ENCODE peak calls at places on chromosomes 6 and 20, in four cellular contexts. One of them, this sample, is unnamed.

GRCh38 chr20:34570859-34571306 is 12.4 kb downstream of the MAP1LC3A start:
- DNase-seq in SK-N-SH: no peak
- DNase-seq in HepG2: no peak
- DNase-seq in GM12878: no peak
- DNase-seq in this sample: no peak

GRCh38 chr6:86825436-86825835 is 111.9 kb upstream of the HTR1E start:
- DNase-seq in GM12878: no peak
- DNase-seq in HepG2: peak; percentile 15
- DNase-seq in SK-N-SH: no peak
- DNase-seq in this sample: no peak

GRCh38 chr6:978937-979685 is 286.2 kb upstream of the EXOC2 start:
- DNase-seq in HepG2: peak; percentile 27
- DNase-seq in GM12878: no peak
- DNase-seq in SK-N-SH: no peak
- DNase-seq in this sample: no peak

GRCh38 chr6:147161974-147162495 is 42.2 kb upstream of the STXBP5 start:
- DNase-seq in HepG2: no peak
- DNase-seq in GM12878: no peak
- DNase-seq in SK-N-SH: no peak
- DNase-seq in this sample: no peak

GRCh38 chr6:89555751-89556150 is 82.8 kb downstream of the LYRM2 start:
- DNase-seq in SK-N-SH: no peak
- DNase-seq in HepG2: no peak
- DNase-seq in GM12878: no peak
- DNase-seq in this sample: no peak

GRCh38 chr6:106083618-106084017 is 2.5 kb upstream of the PRDM1 start:
- DNase-seq in HepG2: no peak
- DNase-seq in GM12878: no peak
- DNase-seq in SK-N-SH: no peak
- DNase-seq in this sample: no peak

GRCh38 chr6:126127662-126128061 is 141.3 kb downstream of the TRMT11 start:
- DNase-seq in GM12878: no peak
- DNase-seq in SK-N-SH: no peak
- DNase-seq in HepG2: no peak
- DNase-seq in this sample: no peak

GRCh38 chr20:40945754-40946451 is 82.7 kb upstream of the TOP1 start:
- DNase-seq in GM12878: no peak
- DNase-seq in SK-N-SH: peak; percentile 83
- DNase-seq in HepG2: peak; percentile 72
- DNase-seq in this sample: peak; percentile 36

GRCh38 chr6:114346451-114346850 is 3.6 kb upstream of the HS3ST5 start:
- DNase-seq in HepG2: no peak
- DNase-seq in GM12878: no peak
- DNase-seq in SK-N-SH: no peak
- DNase-seq in this sample: no peak

GRCh38 chr20:62117362-62117646 is 5.0 kb upstream of the LSM14B start:
- DNase-seq in GM12878: no peak
- DNase-seq in SK-N-SH: peak; percentile 85
- DNase-seq in HepG2: no peak
- DNase-seq in this sample: no peak

GRCh38 chr6:12012231-12012565 is at the start of gene HIVEP1:
- DNase-seq in SK-N-SH: peak; percentile 67
- DNase-seq in HepG2: no peak
- DNase-seq in GM12878: no peak
- DNase-seq in this sample: no peak

GRCh38 chr6:132300323-132300949 is 100.8 kb downstream of the MOXD1 start:
- DNase-seq in GM12878: no peak
- DNase-seq in SK-N-SH: peak; percentile 14
- DNase-seq in HepG2: peak; percentile 37
- DNase-seq in this sample: no peak

GRCh38 chr6:111951439-111952140 is 78.3 kb upstream of the FYN start:
- DNase-seq in HepG2: no peak
- DNase-seq in GM12878: no peak
- DNase-seq in SK-N-SH: no peak
- DNase-seq in this sample: no peak

GRCh38 chr20:58987790-58988564 is 6.9 kb downstream of the NELFCD start:
- DNase-seq in SK-N-SH: no peak
- DNase-seq in GM12878: no peak
- DNase-seq in HepG2: no peak
- DNase-seq in this sample: no peak

GRCh38 chr6:43714311-43715055 is 26.9 kb upstream of the MRPS18A start:
- DNase-seq in HepG2: peak; percentile 54
- DNase-seq in SK-N-SH: peak; percentile 81
- DNase-seq in GM12878: no peak
- DNase-seq in this sample: no peak

GRCh38 chr6:32462609-32463008 is 22.9 kb downstream of the HLA-DRA start:
- DNase-seq in HepG2: no peak
- DNase-seq in SK-N-SH: no peak
- DNase-seq in GM12878: peak; percentile 76
- DNase-seq in this sample: no peak

GRCh38 chr6:142009647-142010046 is 123.1 kb upstream of the GJE1 start:
- DNase-seq in SK-N-SH: no peak
- DNase-seq in HepG2: no peak
- DNase-seq in GM12878: no peak
- DNase-seq in this sample: no peak

GRCh38 chr6:18062733-18063132 is 59.7 kb downstream of the NHLRC1 start:
- DNase-seq in GM12878: no peak
- DNase-seq in HepG2: no peak
- DNase-seq in SK-N-SH: no peak
- DNase-seq in this sample: no peak

GRCh38 chr6:112620832-112621569 is 273.9 kb downstream of the RFPL4B start:
- DNase-seq in SK-N-SH: no peak
- DNase-seq in HepG2: no peak
- DNase-seq in GM12878: no peak
- DNase-seq in this sample: no peak

GRCh38 chr6:6546318-6547110 is 42.0 kb upstream of the LY86 start:
- DNase-seq in SK-N-SH: peak; percentile 52
- DNase-seq in GM12878: no peak
- DNase-seq in HepG2: no peak
- DNase-seq in this sample: no peak

GRCh38 chr6:43268348-43268685 is 25.0 kb downstream of the TTBK1 start:
- DNase-seq in SK-N-SH: no peak
- DNase-seq in HepG2: no peak
- DNase-seq in GM12878: no peak
- DNase-seq in this sample: no peak

GRCh38 chr6:105380634-105381033 is 22.2 kb downstream of the PREP start:
- DNase-seq in HepG2: no peak
- DNase-seq in GM12878: no peak
- DNase-seq in SK-N-SH: no peak
- DNase-seq in this sample: no peak

GRCh38 chr20:3318226-3318884 is 79.4 kb upstream of the SLC4A11 start:
- DNase-seq in SK-N-SH: no peak
- DNase-seq in GM12878: no peak
- DNase-seq in HepG2: no peak
- DNase-seq in this sample: no peak

GRCh38 chr6:25757936-25758642 is 3.5 kb downstream of the SLC17A4 start:
- DNase-seq in HepG2: no peak
- DNase-seq in GM12878: no peak
- DNase-seq in SK-N-SH: no peak
- DNase-seq in this sample: no peak

GRCh38 chr20:21182832-21183563 is 57.1 kb downstream of the KIZ start:
- DNase-seq in SK-N-SH: no peak
- DNase-seq in GM12878: no peak
- DNase-seq in HepG2: no peak
- DNase-seq in this sample: no peak

GRCh38 chr6:4664117-4664626 is 112.0 kb upstream of the CDYL start:
- DNase-seq in SK-N-SH: no peak
- DNase-seq in GM12878: no peak
- DNase-seq in HepG2: no peak
- DNase-seq in this sample: peak; percentile 10

GRCh38 chr6:10521104-10521808 is at the start of gene GCNT2:
- DNase-seq in HepG2: peak; percentile 92
- DNase-seq in SK-N-SH: no peak
- DNase-seq in GM12878: no peak
- DNase-seq in this sample: peak; percentile 59

DNA sequence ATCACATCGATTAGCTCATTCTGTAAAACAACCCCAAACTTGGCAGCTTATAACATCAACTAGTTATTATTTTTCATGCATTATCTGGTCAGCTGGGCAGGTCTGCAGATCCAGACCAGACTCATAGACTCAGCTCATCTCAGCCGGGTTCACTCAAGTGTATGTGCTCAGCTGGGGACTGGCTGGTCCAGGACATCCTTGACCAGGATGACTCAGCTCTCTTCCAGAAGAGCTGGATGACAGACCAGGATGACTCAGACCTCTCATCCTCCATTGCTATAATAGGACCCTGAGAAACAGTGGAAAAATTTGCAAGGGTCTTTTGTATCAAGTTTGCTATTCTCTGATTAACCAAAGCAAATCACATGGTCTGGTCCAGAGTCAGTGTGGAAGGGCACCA is 312.5 kb upstream of the PLCB4 start:
- DNase-seq in HepG2: peak; percentile 60
- DNase-seq in SK-N-SH: no peak
- DNase-seq in GM12878: no peak
- DNase-seq in this sample: no peak
- TF ChIP-seq TCF12 in HepG2: no peak
- TF ChIP-seq TCF12 in SK-N-SH: peak; percentile 90
- TF ChIP-seq TCF12 in GM12878: no peak
- TF ChIP-seq TCF12 in this sample: no peak

GRCh38 chr20:37407117-37407566 is 61.2 kb downstream of the SRC start:
- DNase-seq in SK-N-SH: no peak
- DNase-seq in HepG2: no peak
- DNase-seq in GM12878: no peak
- DNase-seq in this sample: no peak

GRCh38 chr20:37404461-37404881 is 58.5 kb downstream of the SRC start:
- DNase-seq in GM12878: no peak
- DNase-seq in SK-N-SH: no peak
- DNase-seq in HepG2: no peak
- DNase-seq in this sample: no peak

GRCh38 chr20:37405351-37405897 is 59.5 kb downstream of the SRC start:
- DNase-seq in HepG2: no peak
- DNase-seq in SK-N-SH: no peak
- DNase-seq in GM12878: no peak
- DNase-seq in this sample: no peak

GRCh38 chr20:37407573-37408002 is 61.6 kb downstream of the SRC start:
- DNase-seq in HepG2: peak; percentile 43
- DNase-seq in GM12878: no peak
- DNase-seq in SK-N-SH: no peak
- DNase-seq in this sample: no peak

DNA sequence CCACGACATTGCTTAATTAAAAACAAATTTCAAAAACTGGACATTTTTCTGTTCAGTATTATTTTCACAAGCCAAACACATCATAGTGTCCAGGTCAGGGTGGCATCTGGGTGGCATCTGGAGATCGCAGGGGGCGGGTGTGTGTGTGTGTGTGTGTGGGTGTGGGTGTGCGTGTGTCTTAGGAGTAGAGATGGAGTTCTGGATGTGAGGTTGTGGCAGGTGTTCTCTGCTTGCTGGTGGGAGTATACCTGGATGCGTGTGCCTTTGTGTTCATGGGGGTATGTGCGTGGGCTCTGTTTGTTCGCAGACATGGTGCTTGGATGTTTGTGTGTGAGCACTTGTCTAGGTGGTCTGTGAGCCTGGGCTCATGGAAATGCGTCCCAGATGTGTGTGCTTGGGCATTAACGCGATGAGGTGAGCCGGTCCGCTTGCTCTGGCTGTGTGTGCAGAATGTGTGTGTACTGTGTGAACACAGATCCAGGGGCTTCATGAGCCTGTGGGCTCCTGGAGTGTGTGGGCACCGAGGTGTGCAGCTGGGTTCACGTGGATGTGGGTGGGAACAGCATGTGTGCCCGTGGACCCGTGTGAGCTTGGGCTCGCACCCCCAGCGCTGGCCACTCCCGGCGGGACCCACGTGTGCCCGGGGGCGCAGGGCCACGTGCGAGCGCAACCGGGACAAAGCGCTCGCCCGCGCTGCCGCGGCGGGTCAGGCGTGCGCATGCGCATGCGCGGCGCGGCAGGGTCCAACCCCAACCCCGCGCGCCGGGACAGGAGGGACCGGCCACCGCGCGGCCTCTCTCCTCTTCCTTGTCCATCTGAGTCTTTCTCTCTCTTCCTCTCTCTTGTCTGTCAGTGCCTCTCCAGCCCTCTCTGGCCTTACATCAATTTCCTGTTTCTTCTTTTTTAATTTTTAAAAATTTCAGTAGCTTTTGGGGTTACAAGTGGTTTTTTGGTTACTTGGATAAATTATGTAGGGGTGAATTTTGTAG is 60.4 kb downstream of the SRC start:
- DNase-seq in HepG2: no peak
- DNase-seq in GM12878: no peak
- DNase-seq in SK-N-SH: peak; percentile 93
- DNase-seq in this sample: no peak
- TF ChIP-seq TCF12 in HepG2: no peak
- TF ChIP-seq TCF12 in GM12878: no peak
- TF ChIP-seq TCF12 in SK-N-SH: no peak
- TF ChIP-seq TCF12 in this sample: no peak

GRCh38 chr6:57029213-57029612 is 17.3 kb upstream of the KIAA1586 start:
- DNase-seq in SK-N-SH: no peak
- DNase-seq in HepG2: no peak
- DNase-seq in GM12878: no peak
- DNase-seq in this sample: no peak
- TF ChIP-seq TCF12 in SK-N-SH: no peak
- TF ChIP-seq TCF12 in HepG2: no peak
- TF ChIP-seq TCF12 in GM12878: no peak
- TF ChIP-seq TCF12 in this sample: no peak

DNA sequence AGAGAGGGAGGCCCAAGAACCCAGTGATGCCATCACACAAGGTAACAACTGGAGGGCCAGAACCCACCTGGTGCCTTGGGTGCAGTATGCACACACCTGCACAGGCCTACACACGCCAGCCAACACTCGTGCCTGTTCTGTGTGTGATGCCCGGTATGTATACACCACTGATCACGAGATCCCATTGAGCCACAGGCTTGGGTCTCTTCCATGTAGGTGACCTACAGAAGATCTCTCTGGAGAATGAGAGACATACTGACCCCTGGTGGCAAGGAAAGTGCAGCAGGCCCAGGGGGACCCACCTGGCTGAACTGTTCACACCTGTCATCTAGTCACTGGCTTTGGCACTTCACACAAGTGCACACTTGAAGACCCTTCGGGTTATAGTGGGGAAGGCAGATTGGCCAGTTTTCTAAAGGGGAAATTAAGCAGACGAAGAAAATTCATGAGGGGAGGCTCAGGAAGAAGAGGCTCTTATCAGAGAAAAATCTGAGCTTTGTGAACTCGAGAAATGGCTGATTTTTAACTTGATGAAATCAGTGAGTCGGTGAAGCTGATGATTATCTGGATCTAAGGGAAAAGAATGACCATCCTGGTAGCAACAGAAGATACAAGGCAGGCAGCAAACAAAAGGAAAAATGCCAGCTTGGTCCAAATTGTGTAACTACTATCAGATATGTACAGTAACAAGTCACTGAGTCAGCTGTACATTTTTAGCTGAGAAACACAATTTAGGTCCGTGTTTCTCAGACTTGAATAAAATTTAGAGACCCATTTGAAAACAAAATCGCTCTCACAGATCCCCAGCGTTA is 69.1 kb upstream of the PBOV1 start:
- DNase-seq in HepG2: peak; percentile 58
- DNase-seq in GM12878: no peak
- DNase-seq in SK-N-SH: peak; percentile 36
- DNase-seq in this sample: no peak
- TF ChIP-seq TCF12 in HepG2: no peak
- TF ChIP-seq TCF12 in GM12878: no peak
- TF ChIP-seq TCF12 in SK-N-SH: no peak
- TF ChIP-seq TCF12 in this sample: no peak